ENCODE peak calls at places on chromosomes 13 and 19, in ten cellular contexts. J, X, Q, W, K, Y, E, O, M and R are unnamed samples.
A peak's percentile ranks its signal among the peaks of the same experiment; 100 is the strongest.

GRCh38 chr13:79674765-79675515 is 194.0 kb downstream of the NDFIP2 start:
- DNase-seq in J (no peak), X (no peak), Q (no peak), W (no peak), K (peak; percentile 74), Y (no peak), E (no peak), O (no peak), M (no peak), R (no peak)

GRCh38 chr13:64073203-64073602 is 2657.6 kb upstream of the PCDH20 start:
- DNase-seq in J (no peak), X (no peak), Q (no peak), W (no peak), K (no peak), Y (no peak), E (no peak), O (no peak), M (no peak), R (no peak)

GRCh38 chr19:4304509-4305252 is at the start of gene FSD1:
- DNase-seq in J (no peak), X (no peak), Q (peak; percentile 87), W (no peak), K (peak; percentile 92), Y (peak; percentile 34), E (no peak), O (peak; percentile 84), M (peak; percentile 30), R (no peak)

GRCh38 chr13:72403396-72404010 is 323.9 kb downstream of the MZT1 start:
- DNase-seq in J (no peak), X (no peak), Q (no peak), W (no peak), K (no peak), Y (no peak), E (no peak), O (no peak), M (no peak), R (no peak)

GRCh38 chr13:64808704-64809103 is 2421.4 kb downstream of the PCDH9 start:
- DNase-seq in J (no peak), X (no peak), Q (no peak), W (no peak), K (no peak), Y (no peak), E (no peak), O (no peak), M (no peak), R (no peak)

GRCh38 chr13:49429061-49429460 is 14.8 kb downstream of the CAB39L start:
- DNase-seq in J (no peak), X (no peak), Q (no peak), W (no peak), K (no peak), Y (no peak), E (no peak), O (no peak), M (no peak), R (no peak)

GRCh38 chr13:29550589-29550988 is 44.9 kb downstream of the SLC7A1 start:
- DNase-seq in J (no peak), X (no peak), Q (no peak), W (no peak), K (no peak), Y (no peak), E (no peak), O (no peak), M (peak; percentile 49), R (no peak)

GRCh38 chr13:89029062-89029461 is 1357.9 kb downstream of the SLITRK5 start:
- DNase-seq in J (no peak), X (no peak), Q (no peak), W (no peak), K (no peak), Y (no peak), E (no peak), O (no peak), M (no peak), R (no peak)

GRCh38 chr19:29478578-29479565 is 46.9 kb upstream of the VSTM2B start:
- DNase-seq in J (no peak), X (no peak), Q (peak; percentile 90), W (no peak), K (peak; percentile 35), Y (no peak), E (no peak), O (peak; percentile 90), M (no peak), R (no peak)

GRCh38 chr13:50197705-50198104 is 182.5 kb downstream of the KCNRG start:
- DNase-seq in J (no peak), X (no peak), Q (no peak), W (no peak), K (no peak), Y (peak; percentile 74), E (no peak), O (no peak), M (no peak), R (no peak)

GRCh38 chr19:2586196-2586595 is 110.3 kb downstream of the GADD45B start:
- DNase-seq in J (no peak), X (no peak), Q (no peak), W (no peak), K (no peak), Y (no peak), E (no peak), O (no peak), M (no peak), R (no peak)

GRCh38 chr19:3725640-3726310 is 17.6 kb downstream of the TJP3 start:
- DNase-seq in J (no peak), X (no peak), Q (peak; percentile 68), W (no peak), K (no peak), Y (no peak), E (no peak), O (peak; percentile 85), M (no peak), R (peak; percentile 42)

GRCh38 chr13:26909515-26909914 is 148.9 kb upstream of the GPR12 start:
- DNase-seq in J (no peak), X (no peak), Q (no peak), W (no peak), K (no peak), Y (no peak), E (no peak), O (no peak), M (no peak), R (no peak)

GRCh38 chr19:49057636-49058234 is at the start of gene CGB7:
- DNase-seq in J (peak; percentile 64), X (peak; percentile 63), Q (peak; percentile 86), W (peak; percentile 22), K (peak; percentile 77), Y (peak; percentile 38), E (peak; percentile 78), O (peak; percentile 83), M (peak; percentile 29), R (peak; percentile 76)

GRCh38 chr19:959935-960502 is 24.1 kb upstream of the WDR18 start:
- DNase-seq in J (no peak), X (no peak), Q (peak; percentile 66), W (no peak), K (no peak), Y (no peak), E (no peak), O (peak; percentile 78), M (no peak), R (no peak)
- TF ChIP-seq CTCF in J (no peak), X (no peak), Q (no peak), W (no peak), K (no peak), Y (no peak), E (no peak), O (peak; percentile 56), M (peak; percentile 10), R (no peak)

DNA sequence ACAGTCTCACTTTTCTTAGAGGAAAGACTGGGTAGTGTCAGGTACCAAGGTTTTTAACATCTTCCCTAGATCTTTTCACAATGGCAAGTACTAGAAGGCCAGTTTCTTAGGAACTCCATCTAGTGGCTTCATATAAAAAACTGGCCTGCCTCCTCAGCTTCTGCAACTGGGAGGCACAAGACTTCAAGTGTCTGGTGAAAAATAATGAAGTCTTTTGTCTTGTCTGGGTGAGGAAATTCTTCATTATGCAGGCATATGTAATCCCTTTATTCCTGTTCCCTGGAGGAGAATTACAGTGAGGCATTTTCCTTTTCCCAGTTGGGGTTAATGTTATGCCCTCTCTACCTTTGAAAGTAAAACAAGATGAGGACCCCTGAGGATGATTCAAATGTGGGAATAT is 300.5 kb downstream of the NALCN start:
- DNase-seq in J (no peak), X (no peak), Q (no peak), W (no peak), K (no peak), Y (peak; percentile 10), E (no peak), O (peak; percentile 36), M (no peak), R (no peak)
- TF ChIP-seq CTCF in J (no peak), X (no peak), Q (no peak), W (no peak), K (peak; percentile 6), Y (peak; percentile 25), E (no peak), O (peak; percentile 57), M (peak; percentile 51), R (peak; percentile 6)

GRCh38 chr19:14091885-14092462 is 1.4 kb upstream of the SAMD1 start:
- DNase-seq in J (no peak), X (no peak), Q (peak; percentile 44), W (no peak), K (no peak), Y (no peak), E (no peak), O (no peak), M (no peak), R (no peak)

GRCh38 chr19:14097532-14098151 is 7.1 kb upstream of the SAMD1 start:
- DNase-seq in J (no peak), X (no peak), Q (peak; percentile 53), W (no peak), K (no peak), Y (no peak), E (no peak), O (no peak), M (no peak), R (no peak)

GRCh38 chr19:14093117-14093784 is 2.7 kb upstream of the SAMD1 start:
- DNase-seq in J (no peak), X (no peak), Q (no peak), W (no peak), K (no peak), Y (no peak), E (no peak), O (no peak), M (no peak), R (no peak)

GRCh38 chr19:14094854-14095253 is 4.3 kb upstream of the SAMD1 start:
- DNase-seq in J (no peak), X (no peak), Q (no peak), W (no peak), K (no peak), Y (no peak), E (no peak), O (no peak), M (no peak), R (no peak)

GRCh38 chr19:14096272-14096992 is 5.9 kb upstream of the SAMD1 start:
- DNase-seq in J (no peak), X (no peak), Q (no peak), W (no peak), K (no peak), Y (no peak), E (no peak), O (no peak), M (no peak), R (no peak)
- TF ChIP-seq CTCF in J (no peak), X (no peak), Q (no peak), W (no peak), K (peak; percentile 30), Y (peak; percentile 8), E (no peak), O (peak; percentile 52), M (peak; percentile 36), R (peak; percentile 8)

DNA sequence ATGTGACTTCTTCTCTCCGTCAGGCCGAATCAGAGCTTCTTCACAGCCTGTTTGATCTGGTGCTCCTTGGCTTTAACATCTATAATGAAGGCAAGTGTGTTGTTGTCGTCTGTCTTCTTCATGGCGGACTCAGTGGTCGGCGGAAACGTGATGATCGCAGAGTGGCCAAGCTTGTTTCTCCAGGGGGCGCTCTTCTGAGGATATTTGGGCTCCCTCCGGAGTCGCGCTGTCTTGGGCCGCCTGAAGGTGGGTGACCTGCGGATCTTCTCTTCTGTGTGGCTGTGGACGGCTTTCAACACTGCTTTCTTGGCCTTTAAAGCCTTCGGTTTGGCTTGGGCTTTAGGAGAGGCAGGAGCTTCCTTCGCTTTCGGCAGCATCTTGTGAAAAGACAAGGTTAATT is 9.8 kb downstream of the TPRX1 start:
- DNase-seq in J (no peak), X (no peak), Q (peak; percentile 57), W (no peak), K (no peak), Y (no peak), E (no peak), O (peak; percentile 65), M (no peak), R (no peak)
- TF ChIP-seq CTCF in J (no peak), X (no peak), Q (peak; percentile 67), W (no peak), K (peak; percentile 20), Y (no peak), E (no peak), O (peak; percentile 69), M (peak; percentile 28), R (no peak)